ENCODE peak calls at places on chromosomes 13 and 19, in four cellular contexts. P is HCT116, O is HepG2, U is mammary epithelial cell. Q is an unnamed sample.
A peak's percentile ranks its signal among the peaks of the same experiment; 100 is the strongest.

GRCh38 chr13:77779461-77780272 is 82.2 kb downstream of the SLAIN1 start:
- DNase-seq in P (peak; percentile 18), O (peak; percentile 26), U (peak; percentile 22), Q (peak; percentile 60)

GRCh38 chr13:26977541-26977940 is 194.1 kb downstream of the USP12 start:
- DNase-seq in P (no peak), O (no peak), U (no peak), Q (no peak)

GRCh38 chr13:45826741-45827140 is 24.8 kb downstream of the SIAH3 start:
- DNase-seq in P (no peak), O (no peak), U (no peak), Q (no peak)

GRCh38 chr19:38204728-38205127 is 19.3 kb downstream of the DPF1 start:
- DNase-seq in P (no peak), O (no peak), U (no peak), Q (no peak)

GRCh38 chr19:51297406-51297805 is 14.0 kb upstream of the IGLON5 start:
- DNase-seq in P (no peak), O (no peak), U (no peak), Q (no peak)

GRCh38 chr13:87084192-87084591 is 587.0 kb upstream of the SLITRK5 start:
- DNase-seq in P (no peak), O (no peak), U (no peak), Q (no peak)

GRCh38 chr19:15937771-15938170 is 3.4 kb upstream of the CYP4F11 start:
- DNase-seq in P (no peak), O (no peak), U (no peak), Q (no peak)

GRCh38 chr13:72875233-72875632 is 93.3 kb downstream of the PIBF1 start:
- DNase-seq in P (no peak), O (no peak), U (no peak), Q (no peak)

GRCh38 chr19:18294467-18294864 is 13.0 kb upstream of the JUND start:
- DNase-seq in P (no peak), O (no peak), U (peak; percentile 48), Q (no peak)

GRCh38 chr13:51258612-51259358 is 36.6 kb downstream of the FAM124A start:
- DNase-seq in P (no peak), O (no peak), U (no peak), Q (no peak)

GRCh38 chr13:99985886-99986527 is 4.4 kb downstream of the ZIC2 start:
- DNase-seq in P (no peak), O (no peak), U (no peak), Q (no peak)

GRCh38 chr19:56066152-56067023 is 54.7 kb downstream of the ZNF787 start:
- DNase-seq in P (peak; percentile 44), O (peak; percentile 39), U (peak; percentile 26), Q (peak; percentile 16)

GRCh38 chr13:31982540-31982939 is 49.0 kb upstream of the FRY start:
- DNase-seq in P (peak; percentile 63), O (peak; percentile 67), U (peak; percentile 95), Q (peak; percentile 96)

GRCh38 chr13:40109324-40109958 is 454.0 kb downstream of the COG6 start:
- DNase-seq in P (no peak), O (no peak), U (peak; percentile 97), Q (peak; percentile 98)

GRCh38 chr13:112638157-112638750 is 50.3 kb upstream of the TUBGCP3 start:
- DNase-seq in P (no peak), O (no peak), U (no peak), Q (no peak)

GRCh38 chr19:50688766-50689165 is 30.8 kb downstream of the SHANK1 start:
- DNase-seq in P (no peak), O (no peak), U (no peak), Q (no peak)

GRCh38 chr19:18975011-18975410 is 34.0 kb upstream of the HOMER3 start:
- DNase-seq in P (no peak), O (no peak), U (peak; percentile 74), Q (no peak)

GRCh38 chr13:95296326-95296939 is 4.8 kb downstream of the ABCC4 start:
- DNase-seq in P (peak; percentile 21), O (peak; percentile 56), U (peak; percentile 14), Q (no peak)

GRCh38 chr19:10912619-10913018 is 15.8 kb downstream of the YIPF2 start:
- DNase-seq in P (no peak), O (no peak), U (no peak), Q (no peak)

GRCh38 chr13:99875391-99875790 is 96.2 kb downstream of the ZIC5 start:
- DNase-seq in P (no peak), O (no peak), U (no peak), Q (no peak)

GRCh38 chr13:54210397-54211050 is 1181.9 kb downstream of the OLFM4 start:
- DNase-seq in P (no peak), O (no peak), U (peak; percentile 24), Q (no peak)

GRCh38 chr13:29548722-29549446 is 46.6 kb downstream of the SLC7A1 start:
- DNase-seq in P (no peak), O (no peak), U (no peak), Q (peak; percentile 94)

GRCh38 chr13:106101201-106101600 is 434.3 kb downstream of the EFNB2 start:
- DNase-seq in P (no peak), O (no peak), U (no peak), Q (peak; percentile 57)

GRCh38 chr13:106105153-106105552 is 430.3 kb downstream of the EFNB2 start:
- DNase-seq in P (no peak), O (no peak), U (peak; percentile 67), Q (peak; percentile 39)

GRCh38 chr13:106104281-106104901 is 431.1 kb downstream of the EFNB2 start:
- DNase-seq in P (peak; percentile 78), O (no peak), U (peak; percentile 84), Q (peak; percentile 83)

GRCh38 chr13:106102776-106103175 is 432.7 kb downstream of the EFNB2 start:
- DNase-seq in P (no peak), O (no peak), U (no peak), Q (no peak)

DNA sequence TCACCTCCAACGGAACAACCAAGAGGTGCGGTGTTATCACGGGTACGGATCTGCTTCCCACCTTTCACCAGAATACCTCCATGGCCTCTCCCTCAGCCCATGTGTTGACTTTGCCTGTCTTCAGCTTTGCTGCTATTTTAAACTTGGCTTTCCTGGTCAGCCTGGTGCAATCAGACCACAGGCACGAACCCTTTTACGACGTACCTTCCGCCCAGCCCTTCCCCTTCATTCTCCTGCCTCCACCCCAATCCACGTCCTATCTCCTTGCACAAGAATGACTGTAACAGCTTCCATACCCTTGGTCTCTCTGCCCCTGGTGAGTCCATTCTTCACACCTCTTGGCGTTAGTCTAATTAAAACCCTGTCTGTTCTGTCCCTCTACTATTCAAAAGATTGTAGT is 431.7 kb downstream of the EFNB2 start:
- DNase-seq in P (peak; percentile 34), O (no peak), U (no peak), Q (no peak)
- H3K4me2 ChIP-seq in P (peak overlapping the region; percentile 71), O (no peak overlapping the region), U (peak overlapping the region; percentile 46), Q (no peak overlapping the region)

GRCh38 chr19:40309666-40310065 is 24.5 kb upstream of the AKT2 start:
- DNase-seq in P (no peak), O (no peak), U (no peak), Q (no peak)
- H3K27me3 ChIP-seq in P (no peaks in the 10 kb centered on the region), O (no peaks in the 10 kb centered on the region), U (no peaks in the 10 kb centered on the region), Q (no peaks in the 10 kb centered on the region)

GRCh38 chr19:3364501-3364858 is 1.9 kb upstream of the NFIC start:
- DNase-seq in P (no peak), O (no peak), U (no peak), Q (no peak)

GRCh38 chr19:3365093-3365446 is 1.3 kb upstream of the NFIC start:
- DNase-seq in P (no peak), O (no peak), U (no peak), Q (no peak)

GRCh38 chr19:3365447-3366103 is 808 bp upstream of the NFIC start:
- DNase-seq in P (peak; percentile 40), O (no peak), U (peak; percentile 52), Q (no peak)

GRCh38 chr19:3362217-3362907 is 4.0 kb upstream of the NFIC start:
- DNase-seq in P (no peak), O (no peak), U (no peak), Q (no peak)

GRCh38 chr19:3363841-3364500 is 2.4 kb upstream of the NFIC start:
- DNase-seq in P (no peak), O (no peak), U (no peak), Q (no peak)
- H3K9ac ChIP-seq in P (peak overlapping the region; percentile 13), O (no peak overlapping the region), U (no peak overlapping the region), Q (no peak overlapping the region)

GRCh38 chr13:110157718-110158117 is 149.2 kb downstream of the COL4A1 start:
- DNase-seq in P (peak; percentile 6), O (no peak), U (no peak), Q (no peak)
- H3K4me2 ChIP-seq in P (no peak overlapping the region), O (no peak overlapping the region), U (no peak overlapping the region), Q (no peak overlapping the region)

DNA sequence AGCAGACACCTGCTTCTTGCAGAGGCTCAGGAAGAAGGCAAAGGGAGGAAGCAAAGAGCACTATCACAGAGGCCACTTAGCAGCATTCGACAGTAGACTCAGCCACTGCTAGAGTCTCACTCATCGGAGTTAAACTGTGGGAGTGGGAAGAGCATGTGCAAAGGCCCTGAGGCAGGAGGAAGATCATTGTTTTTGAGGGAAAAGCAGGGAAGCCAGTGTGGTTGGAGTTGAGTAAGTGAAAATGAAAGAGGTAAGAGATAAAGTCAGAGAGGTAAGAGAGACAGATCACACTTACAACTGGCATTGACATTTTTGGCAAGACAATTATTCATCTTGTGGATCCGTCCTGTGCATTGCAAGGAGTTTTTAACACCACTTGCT is 41.1 kb upstream of the CEACAM20 start:
- DNase-seq in P (no peak), O (no peak), U (no peak), Q (no peak)
- H3K27me3 ChIP-seq in P (no peaks in the 10 kb centered on the region), O (no peaks in the 10 kb centered on the region), U (no peaks in the 10 kb centered on the region), Q (peaks cover 3% of the 10 kb centered on the region)

GRCh38 chr13:38527140-38527539 is 159.7 kb upstream of the FREM2 start:
- DNase-seq in P (no peak), O (no peak), U (no peak), Q (no peak)
- H3K9ac ChIP-seq in P (no peak overlapping the region), O (no peak overlapping the region), U (no peak overlapping the region), Q (no peak overlapping the region)

GRCh38 chr19:13012390-13012689 is 17.1 kb downstream of the NFIX start:
- DNase-seq in P (no peak), O (no peak), U (no peak), Q (no peak)

GRCh38 chr19:13012690-13013608 is 17.7 kb downstream of the NFIX start:
- DNase-seq in P (no peak), O (peak; percentile 52), U (peak; percentile 71), Q (peak; percentile 81)

GRCh38 chr19:13010992-13011652 is 15.8 kb downstream of the NFIX start:
- DNase-seq in P (no peak), O (no peak), U (no peak), Q (no peak)

GRCh38 chr19:13010038-13010991 is 15.0 kb downstream of the NFIX start:
- DNase-seq in P (no peak), O (no peak), U (no peak), Q (no peak)

GRCh38 chr19:13011653-13012389 is 16.5 kb downstream of the NFIX start:
- DNase-seq in P (no peak), O (no peak), U (no peak), Q (no peak)
- H3K4me2 ChIP-seq in P (no peak overlapping the region), O (no peak overlapping the region), U (peak overlapping the region; percentile 99), Q (peak overlapping the region; percentile 25)

DNA sequence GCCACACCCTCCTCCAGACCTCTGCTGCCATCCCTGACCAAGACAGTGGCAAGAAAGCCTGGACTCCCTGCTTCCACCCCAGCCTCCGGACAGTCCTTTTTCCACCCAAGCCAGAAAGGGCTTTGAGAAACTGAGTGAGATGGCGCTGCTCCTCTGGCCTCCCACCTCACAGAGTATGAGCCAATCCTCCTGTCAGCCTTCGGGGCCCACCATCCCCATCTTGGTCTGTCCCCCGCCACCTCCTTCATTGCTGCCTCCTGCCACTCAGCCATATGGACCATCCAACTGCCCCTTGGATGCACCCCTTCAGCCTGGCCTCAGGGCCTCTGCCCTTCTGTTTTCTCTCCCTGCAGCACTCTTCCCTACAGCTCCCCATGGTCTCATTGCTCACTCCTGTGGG is 125.7 kb downstream of the CRYL1 start:
- DNase-seq in P (no peak), O (no peak), U (no peak), Q (no peak)
- H3K27me3 ChIP-seq in P (no peaks in the 10 kb centered on the region), O (no peaks in the 10 kb centered on the region), U (no peaks in the 10 kb centered on the region), Q (peaks cover 4% of the 10 kb centered on the region)

Q was measured in fibroblast of lung.